ENCODE peak calls at places on chromosomes 2 and 18, in five cellular contexts. S, O, V, N and G are unnamed samples.

GRCh38 chr18:24414349-24415003 is 12.0 kb upstream of the IMPACT start:
- DNase-seq in S (no peak), O (no peak), V (no peak), N (no peak), G (no peak)

GRCh38 chr2:48269126-48269822 is 260.7 kb upstream of the STON1 start:
- DNase-seq in S (no peak), O (no peak), V (no peak), N (no peak), G (no peak)

GRCh38 chr2:30620102-30620501 is 173.1 kb downstream of the LCLAT1 start:
- DNase-seq in S (no peak), O (no peak), V (no peak), N (no peak), G (no peak)

GRCh38 chr2:84474176-84474575 is 15.1 kb upstream of the SUCLG1 start:
- DNase-seq in S (no peak), O (no peak), V (no peak), N (no peak), G (no peak)

GRCh38 chr2:218883491-218884490 is 3.1 kb downstream of the WNT10A start:
- DNase-seq in S (peak), O (no peak), V (no peak), N (no peak), G (no peak)

GRCh38 chr2:79040967-79041582 is 15.6 kb downstream of the REG3G start:
- DNase-seq in S (peak), O (no peak), V (no peak), N (no peak), G (no peak)

GRCh38 chr2:230944123-230944653 is 19.1 kb upstream of the GPR55 start:
- DNase-seq in S (no peak), O (no peak), V (no peak), N (no peak), G (no peak)

GRCh38 chr2:143284087-143284675 is 155.0 kb downstream of the ARHGAP15 start:
- DNase-seq in S (peak), O (peak), V (no peak), N (peak), G (no peak)

GRCh38 chr18:48402953-48403352 is 6.2 kb downstream of the ZBTB7C start:
- DNase-seq in S (no peak), O (peak), V (no peak), N (no peak), G (no peak)

GRCh38 chr2:239392688-239393400 is 8.0 kb downstream of the HDAC4 start:
- DNase-seq in S (peak), O (no peak), V (no peak), N (no peak), G (no peak)

GRCh38 chr18:58397385-58398132 is 231.3 kb downstream of the ALPK2 start:
- DNase-seq in S (no peak), O (no peak), V (no peak), N (no peak), G (no peak)

GRCh38 chr18:77548790-77549420 is 299.3 kb downstream of the GALR1 start:
- DNase-seq in S (no peak), O (no peak), V (no peak), N (no peak), G (no peak)
- H3K27ac ChIP-seq in S (no peak), O (no peak), V (no peak), N (no peak), G (no peak)

GRCh38 chr2:96839288-96839874 is 4.4 kb downstream of the ANKRD23 start:
- DNase-seq in S (no peak), O (peak), V (no peak), N (peak), G (no peak)

GRCh38 chr2:96842600-96842999 is 1.2 kb downstream of the ANKRD23 start:
- DNase-seq in S (no peak), O (no peak), V (no peak), N (no peak), G (no peak)

GRCh38 chr2:96841707-96842495 is 1.9 kb downstream of the ANKRD23 start:
- DNase-seq in S (no peak), O (no peak), V (no peak), N (no peak), G (no peak)

GRCh38 chr2:96838345-96839287 is 5.2 kb downstream of the ANKRD23 start:
- DNase-seq in S (no peak), O (no peak), V (no peak), N (no peak), G (no peak)

DNA sequence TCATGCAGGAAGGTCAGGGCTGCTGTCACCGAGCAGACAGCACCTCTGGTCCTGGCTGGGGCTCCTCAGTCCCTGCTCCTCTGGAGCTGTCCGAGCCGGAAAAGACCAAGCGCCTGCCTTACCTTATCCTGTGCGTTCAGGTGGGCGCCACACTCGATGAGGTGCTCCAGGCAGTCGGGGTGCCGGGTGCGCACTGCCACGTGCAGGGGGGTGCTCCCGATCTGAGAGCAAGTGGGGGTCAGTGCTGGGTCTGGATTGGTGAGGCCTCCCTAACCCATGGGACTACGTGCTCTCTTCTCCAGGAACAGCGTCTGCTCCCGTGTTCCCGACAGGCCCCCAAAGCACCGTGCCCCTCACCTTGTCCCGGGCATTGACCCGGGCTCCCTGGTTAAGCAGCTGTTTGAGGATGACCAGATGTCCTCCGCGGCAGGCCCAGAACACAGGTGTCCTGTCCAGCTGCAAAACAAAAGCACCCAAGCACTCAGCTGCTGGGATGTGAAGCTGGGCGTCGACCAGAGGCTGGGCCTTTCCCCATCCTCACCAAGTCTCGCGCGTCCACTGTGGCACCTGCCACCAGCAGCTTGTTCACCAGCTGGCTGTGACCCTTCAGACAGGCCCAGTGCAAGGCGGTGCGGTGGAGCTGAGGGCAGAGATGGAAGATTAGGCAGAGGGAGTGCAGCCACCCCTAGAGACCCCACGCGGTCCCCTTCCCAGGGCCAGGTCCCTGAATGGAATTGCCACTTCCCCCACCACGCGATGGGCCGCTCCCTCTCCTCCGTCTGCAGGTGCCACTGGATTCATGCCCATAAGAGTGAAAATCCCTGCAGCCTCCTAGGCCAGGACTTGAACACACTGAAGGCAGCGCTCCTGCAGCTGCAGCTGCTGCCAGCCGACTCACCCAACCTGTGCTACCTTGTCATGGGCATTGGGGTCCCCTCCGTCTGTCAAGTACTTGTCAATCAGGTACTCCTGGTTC is 3.7 kb downstream of the ANKRD23 start:
- DNase-seq in S (no peak), O (no peak), V (no peak), N (no peak), G (no peak)
- H3K27ac ChIP-seq in S (no peak), O (no peak), V (no peak), N (no peak), G (no peak)

DNA sequence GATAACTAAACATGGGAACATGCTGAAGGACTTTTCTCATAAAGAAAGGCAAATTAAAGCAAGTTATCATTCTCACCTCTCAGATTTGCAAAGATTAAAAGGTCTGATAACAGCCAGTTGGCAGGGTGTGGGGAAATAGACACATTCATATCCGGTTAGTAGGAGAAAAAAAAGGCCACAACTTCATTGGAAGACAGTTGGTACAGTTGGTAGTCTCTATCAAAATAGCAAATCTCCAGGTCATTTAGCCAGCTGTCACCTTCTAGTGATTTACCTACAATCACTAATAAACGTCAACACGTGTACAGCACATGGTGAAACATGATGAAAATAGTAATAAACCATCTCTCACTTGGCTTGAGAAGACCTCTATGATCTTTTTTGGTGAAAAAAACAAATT is 16.6 kb downstream of the INPP5D start:
- DNase-seq in S (no peak), O (no peak), V (no peak), N (no peak), G (no peak)
- H3K27ac ChIP-seq in S (no peak), O (no peak), V (peak), N (no peak), G (no peak)

DNA sequence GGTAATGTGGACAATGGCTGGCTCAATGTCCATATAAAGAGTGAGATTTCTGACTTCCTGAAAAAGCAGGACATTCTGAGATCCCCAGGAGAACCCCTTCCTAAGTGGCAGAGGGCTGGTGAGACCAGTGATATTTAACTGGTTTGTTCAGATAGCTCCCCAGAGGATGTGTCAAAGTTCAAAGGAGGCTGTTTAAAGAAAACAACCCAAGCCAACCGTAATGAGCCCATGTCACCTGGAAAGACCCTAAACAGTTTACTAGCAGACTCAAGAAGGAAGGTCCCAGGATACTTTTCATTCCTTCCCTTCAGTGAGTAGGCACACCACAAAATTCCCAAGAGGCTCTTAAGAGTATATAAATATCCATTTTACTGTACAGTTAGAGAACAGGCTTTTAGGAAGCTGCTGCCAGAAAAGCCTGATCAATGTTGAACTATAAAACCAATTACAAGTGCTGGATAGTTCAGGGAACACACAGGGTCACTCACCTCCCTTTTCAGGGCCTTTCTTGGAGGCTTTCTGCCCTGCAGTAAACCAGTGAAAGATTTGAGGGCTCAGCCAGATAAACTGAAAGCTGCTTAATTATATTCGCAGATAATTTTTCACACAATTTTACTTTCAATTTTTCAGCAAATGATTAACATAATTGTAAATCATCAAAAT is 293.5 kb downstream of the ASXL3 start:
- DNase-seq in S (no peak), O (peak), V (no peak), N (no peak), G (no peak)
- H3K27ac ChIP-seq in S (no peak), O (no peak), V (no peak), N (no peak), G (no peak)

GRCh38 chr2:64650257-64650656 is 3.5 kb downstream of the SERTAD2 start:
- DNase-seq in S (no peak), O (no peak), V (no peak), N (no peak), G (no peak)

GRCh38 chr2:64651590-64651989 is 2.1 kb downstream of the SERTAD2 start:
- DNase-seq in S (no peak), O (no peak), V (no peak), N (no peak), G (no peak)

GRCh38 chr2:64649626-64650025 is 4.1 kb downstream of the SERTAD2 start:
- DNase-seq in S (no peak), O (no peak), V (no peak), N (no peak), G (peak)

GRCh38 chr2:64652231-64653173 is 1.2 kb downstream of the SERTAD2 start:
- DNase-seq in S (no peak), O (peak), V (no peak), N (no peak), G (no peak)

GRCh38 chr2:64650722-64651338 is 2.9 kb downstream of the SERTAD2 start:
- DNase-seq in S (no peak), O (no peak), V (no peak), N (no peak), G (no peak)
- H3K27ac ChIP-seq in S (no peak), O (no peak), V (no peak), N (no peak), G (peak)

GRCh38 chr18:11565716-11566115 is 43.7 kb upstream of the SLC35G4 start:
- DNase-seq in S (no peak), O (no peak), V (no peak), N (no peak), G (no peak)

GRCh38 chr18:11566236-11566965 is 43.0 kb upstream of the SLC35G4 start:
- DNase-seq in S (no peak), O (no peak), V (no peak), N (no peak), G (no peak)

DNA sequence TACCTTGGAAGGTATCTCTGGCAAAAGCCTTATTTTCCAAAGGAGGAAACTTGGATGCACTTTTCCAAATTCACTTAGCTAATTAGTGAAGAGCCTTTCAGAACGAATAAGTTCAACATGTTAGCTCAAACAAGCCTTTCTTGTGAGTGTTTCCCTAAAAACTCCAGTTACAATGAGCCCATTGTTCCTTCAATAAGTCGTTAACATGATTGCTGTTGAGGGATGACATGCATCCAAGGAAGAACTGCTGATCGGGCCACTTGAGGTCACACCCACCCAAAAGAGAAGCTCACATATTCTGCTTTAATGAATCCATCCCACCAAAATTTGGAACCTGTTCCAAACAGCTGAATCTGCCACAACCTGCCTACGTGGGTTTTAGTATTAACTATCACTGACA is 48.1 kb upstream of the SLC35G4 start:
- DNase-seq in S (no peak), O (no peak), V (no peak), N (no peak), G (no peak)
- H3K27ac ChIP-seq in S (no peak), O (no peak), V (no peak), N (no peak), G (no peak)

GRCh38 chr2:45904931-45905642 is 253.6 kb downstream of the PRKCE start:
- DNase-seq in S (no peak), O (peak), V (peak), N (no peak), G (no peak)
- H3K27ac ChIP-seq in S (no peak), O (no peak), V (peak), N (no peak), G (no peak)

GRCh38 chr2:74502147-74502719 is 2.8 kb upstream of the LBX2 start:
- DNase-seq in S (no peak), O (no peak), V (no peak), N (no peak), G (no peak)
- H3K27ac ChIP-seq in S (no peak), O (peak), V (no peak), N (no peak), G (no peak)

GRCh38 chr2:215716971-215717370 is 281.1 kb upstream of the FN1 start:
- DNase-seq in S (no peak), O (peak), V (no peak), N (no peak), G (no peak)
- H3K27ac ChIP-seq in S (no peak), O (no peak), V (no peak), N (no peak), G (no peak)